ENCODE peak calls at places on chromosome 7, in five cellular contexts. A is mammary epithelial cell, T is GM23248, X is IMR-90, M is neural progenitor cell. N is an unnamed sample.
A peak's percentile ranks its signal among the peaks of the same experiment; 100 is the strongest.

GRCh38 chr7:102412548-102412947 is 16.4 kb downstream of the PRKRIP1 start:
- DNase-seq in X (peak; percentile 13), M (peak; percentile 38), A (no peak), T (peak; percentile 61), N (peak; percentile 38)

GRCh38 chr7:6589151-6589828 is 531 bp upstream of the INTS15 start:
- DNase-seq in M (no peak), X (no peak), A (no peak), T (no peak), N (no peak)

GRCh38 chr7:40608321-40609075 is 473.7 kb downstream of the SUGCT start:
- DNase-seq in T (peak; percentile 5), X (no peak), M (no peak), A (peak; percentile 63), N (no peak)

GRCh38 chr7:86013662-86014061 is 630.0 kb upstream of the GRM3 start:
- DNase-seq in A (no peak), T (no peak), X (no peak), M (no peak), N (no peak)

GRCh38 chr7:35430547-35431153 is 176.8 kb upstream of the TBX20 start:
- DNase-seq in T (peak; percentile 11), A (peak; percentile 3), X (no peak), M (peak; percentile 17), N (peak; percentile 13)

GRCh38 chr7:30434140-30434799 is 44.3 kb downstream of the NOD1 start:
- DNase-seq in X (no peak), T (no peak), A (no peak), M (no peak), N (no peak)

GRCh38 chr7:157574120-157574519 is 237.3 kb downstream of the DNAJB6 start:
- DNase-seq in T (no peak), X (no peak), M (no peak), A (no peak), N (no peak)

GRCh38 chr7:29091121-29091601 is 55.2 kb downstream of the CPVL start:
- DNase-seq in X (no peak), A (no peak), M (peak; percentile 15), T (peak; percentile 28), N (no peak)

GRCh38 chr7:50142421-50143113 is 49.5 kb upstream of the ZPBP start:
- DNase-seq in A (no peak), M (peak; percentile 39), X (peak; percentile 21), T (peak; percentile 55), N (peak; percentile 44)

GRCh38 chr7:96181174-96181573 is 140.7 kb downstream of the SLC25A13 start:
- DNase-seq in T (no peak), M (no peak), X (no peak), A (no peak), N (no peak)

GRCh38 chr7:152931583-152931982 is 172.0 kb downstream of the ACTR3B start:
- DNase-seq in X (no peak), M (no peak), T (no peak), A (no peak), N (no peak)

GRCh38 chr7:28174901-28175661 is 5.5 kb downstream of the JAZF1 start:
- DNase-seq in T (peak; percentile 51), M (no peak), X (no peak), A (no peak), N (no peak)

GRCh38 chr7:157268540-157268939 is 68.3 kb upstream of the DNAJB6 start:
- DNase-seq in T (no peak), X (peak; percentile 14), A (no peak), M (no peak), N (no peak)

GRCh38 chr7:47253650-47254080 is 328.2 kb downstream of the TNS3 start:
- DNase-seq in X (peak; percentile 78), T (peak; percentile 87), A (peak; percentile 24), M (peak; percentile 50), N (peak; percentile 70)

GRCh38 chr7:151131622-151132293 is 35.7 kb downstream of the GBX1 start:
- DNase-seq in X (no peak), A (no peak), T (no peak), M (no peak), N (no peak)

GRCh38 chr7:138433583-138434437 is 26.2 kb upstream of the TRIM24 start:
- DNase-seq in M (no peak), A (no peak), T (no peak), X (no peak), N (no peak)

GRCh38 chr7:12258074-12258473 is 47.0 kb downstream of the TMEM106B start:
- DNase-seq in X (no peak), A (no peak), M (no peak), T (no peak), N (no peak)

GRCh38 chr7:132755538-132756481 is 179.5 kb upstream of the PLXNA4 start:
- DNase-seq in X (no peak), A (peak; percentile 7), M (no peak), T (peak; percentile 25), N (peak; percentile 18)

GRCh38 chr7:98300595-98301372 is 19.3 kb downstream of the BRI3 start:
- DNase-seq in M (no peak), A (no peak), X (no peak), T (no peak), N (no peak)

GRCh38 chr7:70793060-70793459 is 338.9 kb upstream of the GALNT17 start:
- DNase-seq in A (no peak), X (no peak), T (no peak), M (no peak), N (no peak)

GRCh38 chr7:107196834-107197610 is 28.2 kb downstream of the HBP1 start:
- DNase-seq in X (no peak), M (no peak), A (no peak), T (no peak), N (no peak)

GRCh38 chr7:16137944-16138343 is 283.4 kb downstream of the CRPPA start:
- DNase-seq in M (no peak), T (no peak), X (no peak), A (no peak), N (no peak)

GRCh38 chr7:52320610-52321009 is 714.8 kb upstream of the POM121L12 start:
- DNase-seq in A (no peak), M (no peak), T (no peak), X (no peak), N (no peak)

GRCh38 chr7:48084727-48085432 is 4.2 kb upstream of the UPP1 start:
- DNase-seq in X (peak; percentile 99), T (peak; percentile 99), M (no peak), A (peak; percentile 98), N (peak; percentile 90)

GRCh38 chr7:100745184-100745583 is 11.8 kb downstream of the ZAN start:
- DNase-seq in M (no peak), X (peak; percentile 53), A (peak; percentile 17), T (peak; percentile 83), N (peak; percentile 49)

GRCh38 chr7:98569606-98570337 is 47.3 kb upstream of the NPTX2 start:
- DNase-seq in M (no peak), T (no peak), X (no peak), A (no peak), N (no peak)

GRCh38 chr7:45173596-45174327 is 16.2 kb downstream of the RAMP3 start:
- DNase-seq in A (no peak), X (no peak), M (no peak), T (no peak), N (no peak)

GRCh38 chr7:55641811-55642210 is 69.5 kb upstream of the VOPP1 start:
- DNase-seq in X (no peak), A (peak; percentile 57), T (peak; percentile 25), M (no peak), N (peak; percentile 25)

GRCh38 chr7:96380111-96380512 is 58.2 kb upstream of the SLC25A13 start:
- DNase-seq in M (peak; percentile 16), A (no peak), T (no peak), X (no peak), N (peak; percentile 60)

GRCh38 chr7:134589491-134589941 is 40.6 kb downstream of the AKR1B15 start:
- DNase-seq in T (peak; percentile 65), A (peak; percentile 79), X (peak; percentile 17), M (no peak), N (no peak)

GRCh38 chr7:54839538-54840213 is 80.7 kb upstream of the SEC61G start:
- DNase-seq in M (peak; percentile 71), T (peak; percentile 81), A (peak; percentile 73), X (peak; percentile 56), N (peak; percentile 43)

GRCh38 chr7:19239951-19240350 is 94.7 kb upstream of the FERD3L start:
- DNase-seq in A (no peak), X (no peak), M (no peak), T (no peak), N (no peak)

GRCh38 chr7:34838329-34838728 is 180.3 kb downstream of the NPSR1 start:
- DNase-seq in T (no peak), M (no peak), X (no peak), A (no peak), N (no peak)

GRCh38 chr7:101743995-101744360 is 73.4 kb upstream of the CUX1 start:
- DNase-seq in A (no peak), M (peak; percentile 71), X (no peak), T (no peak), N (no peak)

GRCh38 chr7:33937871-33938270 is 32.5 kb downstream of the BMPER start:
- DNase-seq in T (no peak), M (no peak), X (no peak), A (no peak), N (no peak)

GRCh38 chr7:78265486-78265885 is 466.9 kb downstream of the PHTF2 start:
- DNase-seq in M (no peak), X (no peak), A (no peak), T (no peak), N (no peak)
- H3K4me2 ChIP-seq in M (no peak overlapping the region), X (no peak overlapping the region), A (no peak overlapping the region), T (no peak overlapping the region), N (no peak overlapping the region)

GRCh38 chr7:1591876-1592275 is 22.0 kb upstream of the PSMG3 start:
- DNase-seq in T (no peak), X (no peak), M (no peak), A (no peak), N (no peak)
- H3K9ac ChIP-seq in T (no peak overlapping the region), X (no peak overlapping the region), M (no peak overlapping the region), A (no peak overlapping the region), N (no peak overlapping the region)

DNA sequence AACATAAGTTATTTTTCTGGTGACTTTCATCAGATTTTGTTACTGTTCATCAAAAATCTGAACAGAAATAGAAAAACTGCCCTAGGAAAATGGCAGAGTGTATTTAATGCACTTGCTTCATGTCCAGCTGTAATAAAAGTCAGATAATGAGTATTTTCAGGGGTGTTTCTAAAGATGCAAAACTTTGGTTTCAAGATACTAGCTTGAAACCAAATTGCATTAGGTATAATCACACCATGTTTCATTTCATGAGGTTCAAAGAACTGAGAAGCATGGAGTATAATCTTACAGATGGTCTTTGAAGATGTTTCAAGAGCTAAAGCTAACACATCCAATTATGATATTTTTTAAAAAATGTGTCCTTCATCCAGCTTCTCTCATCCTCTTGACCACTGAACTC is 128.9 kb downstream of the NRCAM start:
- DNase-seq in M (no peak), X (no peak), T (no peak), A (no peak), N (no peak)
- H3K4me2 ChIP-seq in M (peak overlapping the region; percentile 75), X (no peak overlapping the region), T (no peak overlapping the region), A (no peak overlapping the region), N (no peak overlapping the region)

GRCh38 chr7:130091999-130092398 is 21.7 kb downstream of the KLHDC10 start:
- DNase-seq in A (no peak), M (no peak), X (no peak), T (no peak), N (no peak)

GRCh38 chr7:130095812-130096211 is 25.5 kb downstream of the KLHDC10 start:
- DNase-seq in A (no peak), T (peak; percentile 69), M (no peak), X (peak; percentile 80), N (no peak)

GRCh38 chr7:130099331-130099730 is 29.0 kb downstream of the KLHDC10 start:
- DNase-seq in A (no peak), M (no peak), X (peak; percentile 8), T (peak; percentile 27), N (no peak)

GRCh38 chr7:130092598-130092997 is 22.3 kb downstream of the KLHDC10 start:
- DNase-seq in T (no peak), X (no peak), M (no peak), A (no peak), N (no peak)

GRCh38 chr7:130096243-130096827 is 26.0 kb downstream of the KLHDC10 start:
- DNase-seq in X (no peak), M (no peak), A (no peak), T (peak; percentile 38), N (no peak)
- H3K9ac ChIP-seq in X (no peak overlapping the region), M (no peak overlapping the region), A (no peak overlapping the region), T (no peak overlapping the region), N (no peak overlapping the region)